ENCODE peak calls at places on chromosome 2, in nine cellular contexts. G is heart right ventricle, Q is fibroblast of lung, J is astrocyte of the spinal cord, V is Karpas-422, C is mesendoderm, Z is aorta, T is mucosa of descending colon, W is GM12865. M is an unnamed sample.

GRCh38 chr2:28406276-28407096 is 13.8 kb downstream of the FOSL2 start:
- DNase-seq in G (no peak), Q (peak; percentile 78), J (peak; percentile 58), V (no peak), C (peak; percentile 40), Z (no peak), T (peak; percentile 81), W (no peak), M (peak; percentile 96)

GRCh38 chr2:109471656-109472055 is 142.1 kb downstream of the SEPTIN10 start:
- DNase-seq in G (no peak), Q (no peak), J (no peak), V (no peak), C (no peak), Z (peak; percentile 12), T (no peak), W (no peak), M (no peak)

GRCh38 chr2:1791670-1792069 is 47.4 kb upstream of the PXDN start:
- DNase-seq in G (no peak), Q (no peak), J (no peak), V (no peak), C (no peak), Z (no peak), T (no peak), W (no peak), M (peak; percentile 61)

GRCh38 chr2:133975135-133975534 is 278.7 kb upstream of the MGAT5 start:
- DNase-seq in G (no peak), Q (no peak), J (no peak), V (no peak), C (no peak), Z (no peak), T (no peak), W (no peak), M (no peak)

GRCh38 chr2:17791121-17791902 is 24.9 kb upstream of the MSGN1 start:
- DNase-seq in G (no peak), Q (peak; percentile 81), J (peak; percentile 61), V (no peak), C (no peak), Z (no peak), T (no peak), W (no peak), M (no peak)

GRCh38 chr2:199973703-199974102 is 18.3 kb downstream of the MAIP1 start:
- DNase-seq in G (no peak), Q (peak; percentile 51), J (peak; percentile 63), V (no peak), C (peak; percentile 66), Z (no peak), T (no peak), W (no peak), M (peak; percentile 39)

GRCh38 chr2:218218409-218219185 is 1.6 kb downstream of the ARPC2 start:
- DNase-seq in G (no peak), Q (no peak), J (no peak), V (peak; percentile 94), C (no peak), Z (no peak), T (no peak), W (peak; percentile 68), M (peak; percentile 80)

GRCh38 chr2:205982776-205983327 is 103.1 kb downstream of the INO80D start:
- DNase-seq in G (no peak), Q (no peak), J (no peak), V (no peak), C (peak; percentile 4), Z (no peak), T (no peak), W (no peak), M (no peak)

GRCh38 chr2:12884713-12885282 is 168.1 kb downstream of the TRIB2 start:
- DNase-seq in G (peak; percentile 69), Q (peak; percentile 84), J (peak; percentile 67), V (no peak), C (peak; percentile 55), Z (no peak), T (no peak), W (no peak), M (peak; percentile 46)

GRCh38 chr2:112888350-112888749 is 22.6 kb upstream of the IL37 start:
- DNase-seq in G (no peak), Q (no peak), J (no peak), V (no peak), C (no peak), Z (no peak), T (no peak), W (peak; percentile 28), M (no peak)

GRCh38 chr2:177406182-177406581 is 13.6 kb downstream of the AGPS start:
- DNase-seq in G (no peak), Q (no peak), J (no peak), V (no peak), C (no peak), Z (no peak), T (no peak), W (no peak), M (no peak)

GRCh38 chr2:31379747-31380146 is 34.8 kb downstream of the XDH start:
- DNase-seq in G (no peak), Q (no peak), J (no peak), V (no peak), C (no peak), Z (no peak), T (no peak), W (no peak), M (no peak)

GRCh38 chr2:229350117-229350805 is 79.2 kb upstream of the PID1 start:
- DNase-seq in G (no peak), Q (peak; percentile 31), J (no peak), V (no peak), C (no peak), Z (no peak), T (no peak), W (no peak), M (no peak)

GRCh38 chr2:28683100-28683706 is 68.4 kb upstream of the PPP1CB start:
- DNase-seq in G (peak; percentile 91), Q (peak; percentile 85), J (peak; percentile 93), V (no peak), C (peak; percentile 90), Z (peak; percentile 92), T (peak; percentile 61), W (no peak), M (no peak)

GRCh38 chr2:131105950-131106801 is 1.0 kb downstream of the PLEKHB2 start:
- DNase-seq in G (peak; percentile 38), Q (peak; percentile 52), J (peak; percentile 27), V (peak; percentile 80), C (peak; percentile 67), Z (peak; percentile 74), T (peak; percentile 62), W (peak; percentile 64), M (peak; percentile 71)

GRCh38 chr2:53018830-53019425 is 748.7 kb upstream of the CHAC2 start:
- DNase-seq in G (no peak), Q (no peak), J (peak; percentile 20), V (no peak), C (peak; percentile 66), Z (no peak), T (no peak), W (no peak), M (peak; percentile 9)

GRCh38 chr2:101309211-101309700 is 755 bp upstream of the RNF149 start:
- DNase-seq in G (no peak), Q (no peak), J (no peak), V (no peak), C (no peak), Z (no peak), T (no peak), W (no peak), M (no peak)
- H3K4me3 ChIP-seq in G (peak overlapping the region; percentile 84), Q (no peak overlapping the region), J (no peak overlapping the region), V (peak overlapping the region; percentile 68), C (no peak overlapping the region), Z (no peak overlapping the region), T (no peak overlapping the region), W (peak overlapping the region; percentile 95), M (no peak overlapping the region)

GRCh38 chr2:226991663-226992062 is 155.8 kb downstream of the RHBDD1 start:
- DNase-seq in G (no peak), Q (no peak), J (no peak), V (no peak), C (no peak), Z (no peak), T (no peak), W (peak; percentile 22), M (no peak)

GRCh38 chr2:226994775-226995174 is 158.9 kb downstream of the RHBDD1 start:
- DNase-seq in G (no peak), Q (no peak), J (no peak), V (no peak), C (no peak), Z (no peak), T (no peak), W (peak; percentile 34), M (peak; percentile 19)

GRCh38 chr2:226993171-226993570 is 157.3 kb downstream of the RHBDD1 start:
- DNase-seq in G (no peak), Q (no peak), J (no peak), V (no peak), C (no peak), Z (no peak), T (no peak), W (no peak), M (no peak)

GRCh38 chr2:226999676-227000075 is 163.8 kb downstream of the RHBDD1 start:
- DNase-seq in G (no peak), Q (no peak), J (no peak), V (no peak), C (no peak), Z (no peak), T (no peak), W (no peak), M (peak; percentile 60)

GRCh38 chr2:226995625-226996041 is 159.8 kb downstream of the RHBDD1 start:
- DNase-seq in G (peak; percentile 9), Q (peak; percentile 94), J (peak; percentile 97), V (no peak), C (no peak), Z (peak; percentile 79), T (no peak), W (peak; percentile 38), M (peak; percentile 12)
- H3K4me3 ChIP-seq in G (no peak overlapping the region), Q (no peak overlapping the region), J (no peak overlapping the region), V (no peak overlapping the region), C (no peak overlapping the region), Z (no peak overlapping the region), T (no peak overlapping the region), W (no peak overlapping the region), M (no peak overlapping the region)

GRCh38 chr2:104853926-104854506 is at the start of gene POU3F3:
- DNase-seq in G (peak; percentile 86), Q (peak; percentile 97), J (peak; percentile 96), V (no peak), C (peak; percentile 99), Z (peak; percentile 89), T (peak; percentile 76), W (peak; percentile 37), M (peak; percentile 83)
- H3K4me3 ChIP-seq in G (no peak within 1 kb of the TSS), Q (no peak within 1 kb of the TSS), J (peak within 1 kb of the TSS; percentile 59), V (no peak within 1 kb of the TSS), C (peak within 1 kb of the TSS; percentile 30), Z (peak within 1 kb of the TSS; percentile 88), T (no peak within 1 kb of the TSS), W (peak within 1 kb of the TSS; percentile 38), M (peak within 1 kb of the TSS; percentile 42)

DNA sequence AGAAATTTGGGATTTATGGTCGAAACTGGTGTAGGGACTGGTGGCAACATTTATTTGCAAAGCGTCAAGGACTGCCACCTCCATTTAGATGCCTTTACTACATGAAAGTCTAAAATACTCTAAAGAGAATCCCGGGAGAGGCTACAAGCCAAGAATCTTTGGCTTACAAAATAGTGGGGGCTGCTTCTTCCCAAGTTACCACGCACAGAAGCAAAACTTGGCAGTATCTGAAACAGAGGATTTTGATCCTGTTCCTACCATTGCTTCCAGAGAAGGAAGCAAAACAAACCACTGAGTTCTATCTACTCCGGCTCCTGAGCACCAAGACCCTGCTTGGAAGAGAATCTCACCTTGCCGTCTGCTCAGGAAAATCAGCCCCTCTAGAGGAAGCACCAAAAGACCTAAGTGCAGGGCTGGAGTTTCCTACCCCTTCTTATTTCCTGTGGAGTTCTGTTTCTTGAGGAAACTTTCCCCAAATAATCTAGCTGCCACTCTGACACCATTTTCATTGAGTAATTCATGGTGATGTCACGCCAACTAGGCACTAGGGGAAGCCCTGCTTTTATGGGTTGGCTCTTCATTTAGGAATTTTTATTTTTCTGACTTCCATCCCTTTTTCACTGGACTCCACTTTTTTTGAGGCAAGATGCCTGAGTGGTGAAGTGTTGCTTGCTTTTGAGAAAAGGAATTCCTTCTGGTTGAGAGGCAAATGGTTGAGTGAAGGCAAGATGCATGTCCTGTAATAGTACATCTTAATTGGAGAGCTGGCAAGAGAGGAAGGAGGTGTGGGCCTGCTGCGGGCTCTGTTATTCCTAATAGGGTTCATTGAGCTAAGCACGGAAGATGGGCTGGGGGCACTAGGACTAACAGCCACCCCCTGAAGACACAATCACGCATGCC is 36.8 kb upstream of the EML4 start:
- DNase-seq in G (no peak), Q (peak; percentile 99), J (peak; percentile 94), V (no peak), C (no peak), Z (no peak), T (no peak), W (no peak), M (peak; percentile 21)
- H3K4me3 ChIP-seq in G (no peak overlapping the region), Q (peak overlapping the region; percentile 14), J (no peak overlapping the region), V (peak overlapping the region; percentile 57), C (no peak overlapping the region), Z (no peak overlapping the region), T (no peak overlapping the region), W (peak overlapping the region; percentile 3), M (peak overlapping the region; percentile 1)